ENCODE peak calls at places on chromosomes 13 and 19, in ten cellular contexts. D is breast epithelium, A is ovary, J is A549, N is testis, G is suprapubic skin, E is tibial nerve, R is IMR-90, F is spleen, M is body of pancreas. L is an unnamed sample. For H3K4me1, the result is how much of the 10 kb centered on the place peaks cover.

GRCh38 chr19:6564393-6564792 is 26.6 kb downstream of the CD70 start:
- DNase-seq in M (no peak), J (no peak), D (no peak), R (no peak), G (no peak), E (no peak), A (no peak), F (no peak), N (peak), L (no peak)

GRCh38 chr13:73938375-73939070 is 195.7 kb downstream of the KLF12 start:
- DNase-seq in R (peak), N (no peak), M (no peak), G (no peak), D (no peak), E (no peak), A (no peak), F (no peak), J (peak), L (no peak)

GRCh38 chr19:45037393-45038169 is 1.3 kb upstream of the CLASRP start:
- DNase-seq in M (no peak), F (peak), R (no peak), D (no peak), N (no peak), E (no peak), A (peak), G (no peak), J (no peak), L (no peak)

GRCh38 chr13:73404581-73404980 is 345.8 kb downstream of the KLF5 start:
- DNase-seq in A (no peak), G (no peak), N (no peak), M (no peak), D (no peak), F (no peak), J (no peak), E (no peak), R (no peak), L (no peak)

GRCh38 chr19:3275068-3275582 is 50.7 kb downstream of the CELF5 start:
- DNase-seq in G (no peak), E (no peak), J (peak), N (peak), M (peak), R (no peak), A (no peak), D (no peak), F (no peak), L (no peak)

GRCh38 chr13:30021611-30022010 is 171.2 kb upstream of the UBL3 start:
- DNase-seq in J (no peak), E (no peak), R (peak), M (no peak), F (no peak), G (no peak), D (no peak), N (no peak), A (no peak), L (no peak)

GRCh38 chr19:19633711-19634515 is 5.9 kb upstream of the LPAR2 start:
- DNase-seq in F (no peak), A (no peak), G (no peak), D (no peak), R (no peak), M (no peak), E (no peak), N (no peak), J (no peak), L (no peak)

GRCh38 chr19:34733266-34733825 is 697 bp upstream of the ZNF181 start:
- DNase-seq in J (no peak), F (peak), R (no peak), N (peak), E (peak), M (no peak), D (no peak), A (no peak), G (peak), L (no peak)

GRCh38 chr19:41997121-41997850 is 3.3 kb upstream of the ATP1A3 start:
- DNase-seq in R (peak), A (peak), J (peak), D (no peak), G (no peak), N (peak), F (no peak), M (peak), E (no peak), L (no peak)

GRCh38 chr13:107271226-107271625 is 703.3 kb upstream of the ARGLU1 start:
- DNase-seq in N (no peak), J (no peak), M (no peak), D (no peak), R (peak), A (no peak), F (no peak), G (no peak), E (no peak), L (no peak)

GRCh38 chr19:1923319-1923718 is 17.7 kb upstream of the CSNK1G2 start:
- DNase-seq in R (no peak), J (no peak), G (no peak), D (no peak), E (no peak), M (no peak), N (no peak), A (no peak), F (no peak), L (no peak)

GRCh38 chr19:52048604-52049493 is at the start of gene ZNF432:
- DNase-seq in R (peak), G (peak), A (peak), D (peak), M (peak), F (peak), J (peak), E (peak), N (peak), L (peak)
- TF ChIP-seq POLR2A in R (peak), G (no peak), A (peak), D (peak), M (peak), F (no peak), J (peak), E (peak), N (peak), L (peak)

DNA sequence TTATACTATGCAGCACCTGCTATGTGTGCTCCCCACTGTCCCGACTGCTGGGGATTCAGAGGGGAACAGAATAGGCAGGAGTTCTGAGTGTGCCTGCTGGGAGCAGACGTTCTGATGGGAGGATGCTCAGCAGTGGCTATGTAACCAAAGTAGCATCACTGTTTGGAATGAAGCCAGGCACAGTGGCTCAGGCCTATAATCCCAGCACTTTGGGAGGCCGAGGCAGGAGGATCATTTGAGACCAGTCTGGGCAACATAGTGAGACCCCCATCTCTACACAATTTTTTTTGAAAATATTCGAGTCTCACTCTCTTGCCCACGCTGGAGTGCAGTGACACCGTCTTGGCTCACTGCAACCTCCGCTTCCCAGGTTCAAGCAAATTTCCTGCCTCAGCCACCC is 6.0 kb downstream of the ATG4D start:
- DNase-seq in A (no peak), R (no peak), N (no peak), E (no peak), J (no peak), G (no peak), D (no peak), M (no peak), F (no peak), L (no peak)
- H3K4me1 ChIP-seq in A (under half), R (under half), N (under half), E (under half), J (under half), G (under half), D (under half), M (under half), F (under half), L (under half)

DNA sequence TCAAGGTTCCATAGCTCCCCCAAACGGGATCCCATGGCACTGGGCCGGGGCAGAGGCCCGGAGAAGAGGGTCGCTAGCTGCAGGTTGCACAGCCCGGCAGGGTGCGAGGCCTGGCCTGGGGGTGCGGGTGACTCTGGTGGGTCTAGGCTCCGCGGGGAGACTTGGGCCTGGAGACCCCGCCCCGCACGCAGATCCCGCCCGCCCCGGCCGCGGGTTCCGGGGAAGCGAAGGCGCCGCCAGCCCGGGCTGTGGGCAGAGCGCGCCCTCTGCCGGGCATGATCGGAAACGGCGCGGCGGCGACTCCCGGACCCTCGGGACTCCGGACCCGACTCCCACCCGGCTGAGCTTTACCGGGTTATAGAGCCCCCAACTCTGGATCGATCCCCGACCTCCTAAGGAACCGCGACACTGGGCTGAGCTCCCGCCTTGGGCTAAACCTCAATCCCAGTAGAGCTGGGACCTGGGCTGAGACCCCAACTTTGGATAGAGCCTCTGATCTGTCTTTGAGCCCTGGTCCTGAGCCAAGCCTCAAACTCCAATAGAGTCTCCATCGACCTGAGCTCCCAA is 3.1 kb upstream of the TNFAIP8L1 start:
- DNase-seq in G (no peak), R (peak), N (peak), D (peak), A (peak), M (peak), J (peak), F (peak), E (peak), L (no peak)
- TF ChIP-seq POLR2A in G (no peak), R (no peak), N (no peak), D (no peak), A (no peak), M (no peak), J (no peak), F (no peak), E (no peak), L (no peak)

GRCh38 chr19:15297416-15298224 is 34.7 kb downstream of the BRD4 start:
- DNase-seq in R (peak), A (no peak), N (no peak), J (peak), E (no peak), G (no peak), M (peak), F (peak), D (no peak), L (no peak)

GRCh38 chr19:15298847-15299567 is 33.3 kb downstream of the BRD4 start:
- DNase-seq in A (no peak), G (no peak), M (no peak), E (no peak), J (no peak), R (no peak), D (no peak), N (no peak), F (peak), L (no peak)

GRCh38 chr19:15296841-15297415 is 35.4 kb downstream of the BRD4 start:
- DNase-seq in R (no peak), G (no peak), M (no peak), J (no peak), F (peak), D (no peak), N (no peak), A (no peak), E (no peak), L (no peak)

GRCh38 chr19:15300533-15301194 is 31.7 kb downstream of the BRD4 start:
- DNase-seq in G (no peak), R (peak), J (no peak), A (no peak), M (no peak), D (no peak), F (no peak), N (no peak), E (no peak), L (no peak)

GRCh38 chr19:15299568-15300409 is 32.5 kb downstream of the BRD4 start:
- DNase-seq in E (no peak), G (no peak), N (no peak), R (peak), M (no peak), D (no peak), J (no peak), A (no peak), F (peak), L (no peak)
- H3K4me1 ChIP-seq in E (half or more), G (half or more), N (half or more), R (under half), M (half or more), D (under half), J (half or more), A (half or more), F (half or more), L (half or more)